ENCODE peak calls at places on chromosomes 2 and 18, in eight cellular contexts. A is fibroblast of mammary gland; O is activated T-cell treated with anti-CD3 and anti-CD28 coated beads for 48 hours; G is dorsolateral prefrontal cortex; C is HEK293T; X is activated T-helper 1 cell treated with anti-CD3 and anti-CD28 coated beads, Interleukin-2, amount 50 U/mL, for 16 hours; K is neuronal stem cell; D is stimulated activated CD4-positive, alpha-beta T cell treated with anti-CD3 and anti-CD28 coated beads, Interleukin-4, amount 100 ng/mL, for 24 hours. M is an unnamed sample.
A peak's percentile ranks its signal among the peaks of the same experiment; 100 is the strongest.

GRCh38 chr2:24711881-24712280 is 81.3 kb downstream of the PTRHD1 start:
- DNase-seq in A (no peak), O (no peak), G (no peak), C (no peak), X (no peak), K (no peak), D (no peak), M (no peak)

GRCh38 chr2:240524963-240525718 is 32.6 kb downstream of the ANKMY1 start:
- DNase-seq in A (no peak), O (no peak), G (no peak), C (no peak), X (no peak), K (no peak), D (no peak), M (peak; percentile 5)

GRCh38 chr2:45833301-45833967 is 182.0 kb downstream of the PRKCE start:
- DNase-seq in A (no peak), O (no peak), G (no peak), C (no peak), X (no peak), K (no peak), D (no peak), M (no peak)

GRCh38 chr2:21118302-21118920 is 5.4 kb upstream of the TDRD15 start:
- DNase-seq in A (peak; percentile 26), O (no peak), G (peak; percentile 6), C (peak; percentile 20), X (no peak), K (peak; percentile 14), D (no peak), M (peak; percentile 26)

GRCh38 chr2:205872716-205873115 is 190.4 kb downstream of the NRP2 start:
- DNase-seq in A (no peak), O (no peak), G (no peak), C (no peak), X (no peak), K (no peak), D (no peak), M (no peak)

GRCh38 chr2:230940476-230940815 is 15.4 kb upstream of the GPR55 start:
- DNase-seq in A (no peak), O (no peak), G (no peak), C (no peak), X (no peak), K (no peak), D (no peak), M (no peak)

GRCh38 chr2:27078267-27079194 is at the start of gene EMILIN1:
- DNase-seq in A (peak; percentile 96), O (no peak), G (no peak), C (no peak), X (no peak), K (no peak), D (no peak), M (no peak)

GRCh38 chr2:207531024-207531411 is 1.3 kb downstream of the CREB1 start:
- DNase-seq in A (peak; percentile 34), O (no peak), G (no peak), C (no peak), X (no peak), K (no peak), D (peak; percentile 47), M (peak; percentile 39)

GRCh38 chr2:165114345-165114943 is 89.4 kb downstream of the SCN3A start:
- DNase-seq in A (peak; percentile 53), O (no peak), G (no peak), C (no peak), X (no peak), K (no peak), D (no peak), M (no peak)

GRCh38 chr2:66888791-66889631 is 454.1 kb downstream of the MEIS1 start:
- DNase-seq in A (peak; percentile 100), O (no peak), G (no peak), C (no peak), X (no peak), K (no peak), D (no peak), M (no peak)

GRCh38 chr2:14700753-14701152 is 68.2 kb downstream of the LRATD1 start:
- DNase-seq in A (peak; percentile 91), O (no peak), G (no peak), C (no peak), X (no peak), K (no peak), D (no peak), M (no peak)

GRCh38 chr2:191740016-191740419 is 62.1 kb downstream of the NABP1 start:
- DNase-seq in A (peak; percentile 30), O (peak; percentile 1), G (no peak), C (no peak), X (no peak), K (no peak), D (peak; percentile 40), M (peak; percentile 89)

GRCh38 chr18:59954241-59954640 is 54.4 kb downstream of the PMAIP1 start:
- DNase-seq in A (peak; percentile 2), O (no peak), G (no peak), C (no peak), X (no peak), K (no peak), D (no peak), M (no peak)

GRCh38 chr2:51795248-51795888 is 763.4 kb upstream of the NRXN1 start:
- DNase-seq in A (no peak), O (no peak), G (no peak), C (peak; percentile 14), X (no peak), K (peak; percentile 2), D (no peak), M (no peak)

GRCh38 chr2:26587966-26588365 is 53.2 kb downstream of the CIB4 start:
- DNase-seq in A (no peak), O (no peak), G (no peak), C (no peak), X (no peak), K (no peak), D (no peak), M (no peak)

GRCh38 chr2:27041708-27042107 is 8.9 kb downstream of the TMEM214 start:
- DNase-seq in A (no peak), O (no peak), G (no peak), C (no peak), X (no peak), K (no peak), D (no peak), M (no peak)

GRCh38 chr2:41378420-41378819 is 669.4 kb upstream of the PKDCC start:
- DNase-seq in A (no peak), O (no peak), G (no peak), C (no peak), X (no peak), K (no peak), D (no peak), M (no peak)

M was measured in activated CD8-positive, alpha-beta T cell treated with anti-CD3 and anti-CD28 coated beads, Interleukin-2, amount 10 ng/mL, durations not matched to agents 7 days and 5 days.